ENCODE peak calls at places on chromosomes 1 and 21, in seven cellular contexts. C is aorta; R is A673; L is SK-N-SH; Z is adrenal gland; S is CD8-positive, alpha-beta T cell; T is OCI-LY7. D is an unnamed sample.

GRCh38 chr1:26320896-26321295 is 3.1 kb downstream of the CD52 start:
- DNase-seq in C (no peak), R (no peak), L (no peak), Z (no peak), S (peak; percentile 65), T (no peak), D (no peak)

GRCh38 chr1:161082996-161083742 is 6.2 kb downstream of the NECTIN4 start:
- DNase-seq in C (peak; percentile 88), R (no peak), L (peak; percentile 60), Z (peak; percentile 96), S (no peak), T (no peak), D (peak; percentile 84)

GRCh38 chr1:13492711-13493110 is 21.1 kb downstream of the LRRC38 start:
- DNase-seq in C (no peak), R (no peak), L (no peak), Z (no peak), S (no peak), T (no peak), D (peak; percentile 84)

GRCh38 chr1:226912587-226913176 is 27.4 kb upstream of the COQ8A start:
- DNase-seq in C (no peak), R (peak; percentile 25), L (no peak), Z (peak; percentile 73), S (peak; percentile 72), T (peak; percentile 18), D (peak; percentile 65)

GRCh38 chr1:16981269-16981849 is 939 bp upstream of the MFAP2 start:
- DNase-seq in C (no peak), R (no peak), L (no peak), Z (no peak), S (no peak), T (no peak), D (no peak)

GRCh38 chr1:84271452-84272273 is 29.8 kb upstream of the SAMD13 start:
- DNase-seq in C (no peak), R (no peak), L (no peak), Z (no peak), S (no peak), T (peak; percentile 85), D (no peak)

GRCh38 chr1:216310776-216311175 is 112.5 kb downstream of the USH2A start:
- DNase-seq in C (no peak), R (peak; percentile 81), L (no peak), Z (peak; percentile 24), S (no peak), T (peak; percentile 5), D (no peak)

GRCh38 chr1:47438321-47439150 is 692 bp downstream of the FOXD2 start:
- DNase-seq in C (no peak), R (peak; percentile 42), L (no peak), Z (no peak), S (peak; percentile 66), T (no peak), D (no peak)

GRCh38 chr1:109306832-109307362 is at the start of gene MYBPHL:
- DNase-seq in C (no peak), R (no peak), L (no peak), Z (no peak), S (no peak), T (no peak), D (no peak)

GRCh38 chr21:25133939-25134338 is 473.3 kb downstream of the MRPL39 start:
- DNase-seq in C (no peak), R (no peak), L (no peak), Z (no peak), S (no peak), T (no peak), D (no peak)

GRCh38 chr1:6962390-6962955 is 177.2 kb downstream of the CAMTA1 start:
- DNase-seq in C (no peak), R (peak; percentile 30), L (peak; percentile 50), Z (no peak), S (no peak), T (peak; percentile 66), D (no peak)

GRCh38 chr1:222416001-222416791 is 131.7 kb downstream of the HHIPL2 start:
- DNase-seq in C (no peak), R (no peak), L (no peak), Z (no peak), S (no peak), T (no peak), D (no peak)

GRCh38 chr1:113769599-113769970 is 10.3 kb upstream of the PHTF1 start:
- DNase-seq in C (no peak), R (no peak), L (no peak), Z (no peak), S (no peak), T (no peak), D (no peak)

GRCh38 chr1:158248771-158249170 is 5.5 kb upstream of the CD1A start:
- DNase-seq in C (no peak), R (no peak), L (no peak), Z (no peak), S (no peak), T (no peak), D (no peak)

GRCh38 chr1:203129501-203130231 is 2.1 kb downstream of the ADORA1 start:
- DNase-seq in C (peak; percentile 84), R (no peak), L (peak; percentile 82), Z (peak; percentile 58), S (peak; percentile 23), T (no peak), D (peak; percentile 68)

GRCh38 chr1:204709960-204710912 is 24.7 kb upstream of the LRRN2 start:
- DNase-seq in C (no peak), R (no peak), L (no peak), Z (no peak), S (no peak), T (no peak), D (no peak)

GRCh38 chr1:70314706-70315304 is 39.7 kb downstream of the ANKRD13C start:
- DNase-seq in C (no peak), R (peak; percentile 17), L (peak; percentile 9), Z (no peak), S (no peak), T (no peak), D (no peak)

GRCh38 chr1:21607549-21608529 is 61.3 kb downstream of the RAP1GAP start:
- DNase-seq in C (peak; percentile 89), R (peak; percentile 76), L (peak; percentile 70), Z (peak; percentile 96), S (no peak), T (peak; percentile 78), D (peak; percentile 29)

GRCh38 chr1:162144853-162145252 is 75.4 kb downstream of the NOS1AP start:
- DNase-seq in C (no peak), R (peak; percentile 98), L (no peak), Z (no peak), S (no peak), T (no peak), D (no peak)

GRCh38 chr1:87794788-87795614 is 466.3 kb downstream of the LMO4 start:
- DNase-seq in C (no peak), R (peak; percentile 71), L (no peak), Z (no peak), S (no peak), T (no peak), D (no peak)

GRCh38 chr1:151989131-151989868 is 4.4 kb downstream of the S100A10 start:
- DNase-seq in C (peak; percentile 90), R (no peak), L (no peak), Z (peak; percentile 86), S (no peak), T (no peak), D (peak; percentile 65)

GRCh38 chr1:12052008-12052573 is 11.0 kb upstream of the TNFRSF8 start:
- DNase-seq in C (peak; percentile 88), R (peak; percentile 15), L (no peak), Z (peak; percentile 85), S (no peak), T (no peak), D (peak; percentile 84)

GRCh38 chr1:16391408-16391807 is 24.4 kb downstream of the SZRD1 start:
- DNase-seq in C (no peak), R (no peak), L (no peak), Z (peak; percentile 31), S (no peak), T (no peak), D (no peak)

GRCh38 chr1:27862671-27863551 is 9.4 kb upstream of the THEMIS2 start:
- DNase-seq in C (no peak), R (no peak), L (no peak), Z (peak; percentile 83), S (no peak), T (peak; percentile 41), D (peak; percentile 92)

GRCh38 chr1:208997726-208998312 is 585.7 kb upstream of the CAMK1G start:
- DNase-seq in C (no peak), R (peak; percentile 11), L (peak; percentile 53), Z (no peak), S (no peak), T (no peak), D (no peak)

GRCh38 chr1:153532769-153533599 is 2.8 kb downstream of the S100A6 start:
- DNase-seq in C (peak; percentile 95), R (peak; percentile 94), L (no peak), Z (peak; percentile 69), S (peak; percentile 86), T (peak; percentile 38), D (peak; percentile 84)

GRCh38 chr1:207810173-207810572 is 58.3 kb downstream of the CD46 start:
- DNase-seq in C (no peak), R (no peak), L (no peak), Z (no peak), S (no peak), T (no peak), D (peak; percentile 24)
- H3K4me1 ChIP-seq in C (peaks cover 4% of the 10 kb centered on the region), R (no peaks in the 10 kb centered on the region), L (no peaks in the 10 kb centered on the region), Z (peaks cover 45% of the 10 kb centered on the region), S (peaks cover 41% of the 10 kb centered on the region), T (peaks cover 31% of the 10 kb centered on the region), D (peaks cover 92% of the 10 kb centered on the region)

GRCh38 chr1:167650266-167651160 is 20.5 kb downstream of the RCSD1 start:
- DNase-seq in C (no peak), R (no peak), L (no peak), Z (no peak), S (no peak), T (peak; percentile 84), D (peak; percentile 38)
- H3K4me1 ChIP-seq in C (no peaks in the 10 kb centered on the region), R (no peaks in the 10 kb centered on the region), L (peaks cover 3% of the 10 kb centered on the region), Z (no peaks in the 10 kb centered on the region), S (peaks cover 81% of the 10 kb centered on the region), T (peaks cover 74% of the 10 kb centered on the region), D (peaks cover 74% of the 10 kb centered on the region)

GRCh38 chr1:218496561-218496960 is 151.4 kb downstream of the TGFB2 start:
- DNase-seq in C (no peak), R (no peak), L (no peak), Z (no peak), S (no peak), T (no peak), D (peak; percentile 29)

GRCh38 chr1:218499911-218500310 is 154.8 kb downstream of the TGFB2 start:
- DNase-seq in C (no peak), R (no peak), L (no peak), Z (no peak), S (no peak), T (no peak), D (no peak)

GRCh38 chr1:218495931-218496330 is 150.8 kb downstream of the TGFB2 start:
- DNase-seq in C (no peak), R (no peak), L (no peak), Z (no peak), S (no peak), T (no peak), D (no peak)

GRCh38 chr1:218499021-218499691 is 154.0 kb downstream of the TGFB2 start:
- DNase-seq in C (no peak), R (peak; percentile 33), L (no peak), Z (no peak), S (no peak), T (no peak), D (no peak)

GRCh38 chr1:218498061-218498938 is 153.2 kb downstream of the TGFB2 start:
- DNase-seq in C (no peak), R (no peak), L (no peak), Z (no peak), S (no peak), T (no peak), D (no peak)
- H3K4me1 ChIP-seq in C (peaks cover 9% of the 10 kb centered on the region), R (peaks cover 10% of the 10 kb centered on the region), L (peaks cover 10% of the 10 kb centered on the region), Z (no peaks in the 10 kb centered on the region), S (no peaks in the 10 kb centered on the region), T (no peaks in the 10 kb centered on the region), D (peaks cover 36% of the 10 kb centered on the region)

GRCh38 chr1:24912359-24913273 is 17.5 kb downstream of the RUNX3 start:
- DNase-seq in C (no peak), R (no peak), L (peak; percentile 64), Z (no peak), S (no peak), T (no peak), D (no peak)
- H3K4me1 ChIP-seq in C (no peaks in the 10 kb centered on the region), R (no peaks in the 10 kb centered on the region), L (peaks cover 30% of the 10 kb centered on the region), Z (no peaks in the 10 kb centered on the region), S (peaks cover 98% of the 10 kb centered on the region), T (peaks cover 12% of the 10 kb centered on the region), D (peaks cover 6% of the 10 kb centered on the region)

D was measured in gastrocnemius medialis.